ENCODE peak calls at places on chromosomes 11 and 22, in ten cellular contexts. One of them, this sample, is unnamed.

GRCh38 chr11:79087957-79088318 is 352.9 kb downstream of the TENM4 start:
- DNase-seq in tibial nerve: no peak
- DNase-seq in epithelial cell of proximal tubule: no peak
- DNase-seq in Caco-2: peak
- DNase-seq in fibroblast of mammary gland: no peak
- DNase-seq in GM12865: no peak
- DNase-seq in heart left ventricle: no peak
- DNase-seq in stomach: no peak
- DNase-seq in fibroblast of the aortic adventitia: peak
- DNase-seq in AG04450: no peak
- DNase-seq in this sample: no peak

GRCh38 chr11:587978-588380 is 11.7 kb downstream of the PHRF1 start:
- DNase-seq in fibroblast of mammary gland: peak
- DNase-seq in GM12865: no peak
- DNase-seq in tibial nerve: no peak
- DNase-seq in fibroblast of the aortic adventitia: peak
- DNase-seq in Caco-2: peak
- DNase-seq in stomach: no peak
- DNase-seq in epithelial cell of proximal tubule: peak
- DNase-seq in AG04450: no peak
- DNase-seq in heart left ventricle: no peak
- DNase-seq in this sample: no peak

GRCh38 chr11:68468217-68468828 is 7.8 kb downstream of the PPP6R3 start:
- DNase-seq in fibroblast of the aortic adventitia: no peak
- DNase-seq in Caco-2: no peak
- DNase-seq in GM12865: no peak
- DNase-seq in AG04450: no peak
- DNase-seq in epithelial cell of proximal tubule: no peak
- DNase-seq in heart left ventricle: no peak
- DNase-seq in tibial nerve: no peak
- DNase-seq in stomach: no peak
- DNase-seq in fibroblast of mammary gland: no peak
- DNase-seq in this sample: no peak

GRCh38 chr22:19878461-19879247 is 24.0 kb upstream of the GNB1L start:
- DNase-seq in fibroblast of mammary gland: peak
- DNase-seq in stomach: no peak
- DNase-seq in GM12865: no peak
- DNase-seq in epithelial cell of proximal tubule: no peak
- DNase-seq in Caco-2: peak
- DNase-seq in AG04450: no peak
- DNase-seq in tibial nerve: peak
- DNase-seq in heart left ventricle: no peak
- DNase-seq in fibroblast of the aortic adventitia: no peak
- DNase-seq in this sample: no peak

GRCh38 chr11:10382518-10382917 is 72.5 kb upstream of the AMPD3 start:
- DNase-seq in AG04450: no peak
- DNase-seq in fibroblast of mammary gland: peak
- DNase-seq in fibroblast of the aortic adventitia: no peak
- DNase-seq in stomach: no peak
- DNase-seq in GM12865: peak
- DNase-seq in epithelial cell of proximal tubule: no peak
- DNase-seq in heart left ventricle: no peak
- DNase-seq in tibial nerve: no peak
- DNase-seq in Caco-2: no peak
- DNase-seq in this sample: peak

GRCh38 chr22:21865041-21865440 is 2.4 kb downstream of the MAPK1 start:
- DNase-seq in tibial nerve: no peak
- DNase-seq in GM12865: peak
- DNase-seq in stomach: peak
- DNase-seq in heart left ventricle: peak
- DNase-seq in epithelial cell of proximal tubule: no peak
- DNase-seq in fibroblast of the aortic adventitia: peak
- DNase-seq in AG04450: peak
- DNase-seq in Caco-2: no peak
- DNase-seq in fibroblast of mammary gland: peak
- DNase-seq in this sample: no peak

GRCh38 chr11:106022795-106023275 is 795 bp upstream of the MSANTD4 start:
- DNase-seq in heart left ventricle: no peak
- DNase-seq in epithelial cell of proximal tubule: no peak
- DNase-seq in GM12865: no peak
- DNase-seq in tibial nerve: no peak
- DNase-seq in fibroblast of the aortic adventitia: no peak
- DNase-seq in stomach: no peak
- DNase-seq in Caco-2: no peak
- DNase-seq in fibroblast of mammary gland: no peak
- DNase-seq in AG04450: no peak
- DNase-seq in this sample: no peak

GRCh38 chr11:32911413-32911812 is 18.8 kb downstream of the QSER1 start:
- DNase-seq in fibroblast of mammary gland: no peak
- DNase-seq in stomach: no peak
- DNase-seq in GM12865: no peak
- DNase-seq in Caco-2: no peak
- DNase-seq in tibial nerve: no peak
- DNase-seq in epithelial cell of proximal tubule: no peak
- DNase-seq in fibroblast of the aortic adventitia: no peak
- DNase-seq in AG04450: no peak
- DNase-seq in heart left ventricle: no peak
- DNase-seq in this sample: no peak

GRCh38 chr11:2166091-2166851 is 5.3 kb upstream of the INS start:
- DNase-seq in GM12865: peak
- DNase-seq in epithelial cell of proximal tubule: no peak
- DNase-seq in AG04450: no peak
- DNase-seq in tibial nerve: no peak
- DNase-seq in fibroblast of the aortic adventitia: no peak
- DNase-seq in fibroblast of mammary gland: no peak
- DNase-seq in Caco-2: no peak
- DNase-seq in stomach: peak
- DNase-seq in heart left ventricle: no peak
- DNase-seq in this sample: no peak

GRCh38 chr11:76911415-76911808 is 50.7 kb downstream of the ACER3 start:
- DNase-seq in Caco-2: no peak
- DNase-seq in fibroblast of the aortic adventitia: no peak
- DNase-seq in GM12865: no peak
- DNase-seq in AG04450: no peak
- DNase-seq in heart left ventricle: no peak
- DNase-seq in stomach: no peak
- DNase-seq in fibroblast of mammary gland: no peak
- DNase-seq in epithelial cell of proximal tubule: no peak
- DNase-seq in tibial nerve: no peak
- DNase-seq in this sample: no peak

GRCh38 chr11:68043349-68044144 is 4.7 kb downstream of the TCIRG1 start:
- DNase-seq in GM12865: no peak
- DNase-seq in fibroblast of the aortic adventitia: no peak
- DNase-seq in heart left ventricle: no peak
- DNase-seq in fibroblast of mammary gland: peak
- DNase-seq in epithelial cell of proximal tubule: no peak
- DNase-seq in Caco-2: peak
- DNase-seq in tibial nerve: no peak
- DNase-seq in AG04450: no peak
- DNase-seq in stomach: no peak
- DNase-seq in this sample: no peak

GRCh38 chr11:131666617-131667016 is 296.2 kb downstream of the NTM start:
- DNase-seq in fibroblast of mammary gland: peak
- DNase-seq in fibroblast of the aortic adventitia: no peak
- DNase-seq in Caco-2: no peak
- DNase-seq in stomach: no peak
- DNase-seq in AG04450: peak
- DNase-seq in epithelial cell of proximal tubule: no peak
- DNase-seq in heart left ventricle: no peak
- DNase-seq in GM12865: no peak
- DNase-seq in tibial nerve: no peak
- DNase-seq in this sample: no peak

GRCh38 chr11:131428853-131429252 is 58.4 kb downstream of the NTM start:
- DNase-seq in AG04450: no peak
- DNase-seq in heart left ventricle: no peak
- DNase-seq in GM12865: no peak
- DNase-seq in fibroblast of the aortic adventitia: no peak
- DNase-seq in fibroblast of mammary gland: no peak
- DNase-seq in Caco-2: no peak
- DNase-seq in epithelial cell of proximal tubule: no peak
- DNase-seq in tibial nerve: no peak
- DNase-seq in stomach: no peak
- DNase-seq in this sample: no peak

GRCh38 chr22:49077586-49077985 is 750.1 kb downstream of the BRD1 start:
- DNase-seq in tibial nerve: no peak
- DNase-seq in heart left ventricle: no peak
- DNase-seq in stomach: no peak
- DNase-seq in fibroblast of the aortic adventitia: no peak
- DNase-seq in GM12865: no peak
- DNase-seq in epithelial cell of proximal tubule: no peak
- DNase-seq in Caco-2: no peak
- DNase-seq in fibroblast of mammary gland: no peak
- DNase-seq in AG04450: no peak
- DNase-seq in this sample: no peak

GRCh38 chr11:8389034-8389996 is 125.6 kb upstream of the LMO1 start:
- DNase-seq in GM12865: no peak
- DNase-seq in stomach: peak
- DNase-seq in fibroblast of the aortic adventitia: peak
- DNase-seq in epithelial cell of proximal tubule: no peak
- DNase-seq in fibroblast of mammary gland: no peak
- DNase-seq in tibial nerve: no peak
- DNase-seq in heart left ventricle: peak
- DNase-seq in AG04450: no peak
- DNase-seq in Caco-2: no peak
- DNase-seq in this sample: no peak

GRCh38 chr22:42869888-42870480 is 12.9 kb upstream of the ARFGAP3 start:
- DNase-seq in GM12865: no peak
- DNase-seq in fibroblast of mammary gland: no peak
- DNase-seq in tibial nerve: no peak
- DNase-seq in AG04450: no peak
- DNase-seq in heart left ventricle: no peak
- DNase-seq in fibroblast of the aortic adventitia: no peak
- DNase-seq in Caco-2: no peak
- DNase-seq in epithelial cell of proximal tubule: no peak
- DNase-seq in stomach: no peak
- DNase-seq in this sample: no peak

GRCh38 chr11:105004021-105004420 is 18.9 kb downstream of the CASP5 start:
- DNase-seq in stomach: no peak
- DNase-seq in fibroblast of the aortic adventitia: peak
- DNase-seq in epithelial cell of proximal tubule: no peak
- DNase-seq in AG04450: no peak
- DNase-seq in tibial nerve: no peak
- DNase-seq in Caco-2: no peak
- DNase-seq in fibroblast of mammary gland: peak
- DNase-seq in GM12865: no peak
- DNase-seq in heart left ventricle: no peak
- DNase-seq in this sample: no peak

GRCh38 chr11:65251476-65251875 is 10.3 kb upstream of the POLA2 start:
- DNase-seq in tibial nerve: no peak
- DNase-seq in GM12865: no peak
- DNase-seq in fibroblast of the aortic adventitia: no peak
- DNase-seq in heart left ventricle: no peak
- DNase-seq in epithelial cell of proximal tubule: no peak
- DNase-seq in AG04450: no peak
- DNase-seq in stomach: no peak
- DNase-seq in fibroblast of mammary gland: peak
- DNase-seq in Caco-2: no peak
- DNase-seq in this sample: no peak
- TF ChIP-seq CTCF in tibial nerve: no peak
- TF ChIP-seq CTCF in GM12865: no peak
- TF ChIP-seq CTCF in fibroblast of the aortic adventitia: no peak
- TF ChIP-seq CTCF in heart left ventricle: no peak
- TF ChIP-seq CTCF in epithelial cell of proximal tubule: no peak
- TF ChIP-seq CTCF in AG04450: no peak
- TF ChIP-seq CTCF in stomach: no peak
- TF ChIP-seq CTCF in fibroblast of mammary gland: no peak
- TF ChIP-seq CTCF in Caco-2: no peak
- TF ChIP-seq CTCF in this sample: no peak

GRCh38 chr11:66312549-66313320 is 4.1 kb downstream of the CD248 start:
- DNase-seq in heart left ventricle: peak
- DNase-seq in AG04450: peak
- DNase-seq in GM12865: peak
- DNase-seq in tibial nerve: peak
- DNase-seq in fibroblast of the aortic adventitia: peak
- DNase-seq in Caco-2: peak
- DNase-seq in epithelial cell of proximal tubule: peak
- DNase-seq in stomach: peak
- DNase-seq in fibroblast of mammary gland: peak
- DNase-seq in this sample: peak
- H3K4me3 ChIP-seq in heart left ventricle: peak
- H3K4me3 ChIP-seq in AG04450: peak
- H3K4me3 ChIP-seq in GM12865: peak
- H3K4me3 ChIP-seq in tibial nerve: peak
- H3K4me3 ChIP-seq in fibroblast of the aortic adventitia: peak
- H3K4me3 ChIP-seq in Caco-2: peak
- H3K4me3 ChIP-seq in epithelial cell of proximal tubule: peak
- H3K4me3 ChIP-seq in stomach: peak
- H3K4me3 ChIP-seq in fibroblast of mammary gland: peak
- H3K4me3 ChIP-seq in this sample: peak

GRCh38 chr22:17629167-17629489 is 579 bp upstream of the ATP6V1E1 start:
- DNase-seq in fibroblast of mammary gland: no peak
- DNase-seq in epithelial cell of proximal tubule: no peak
- DNase-seq in heart left ventricle: no peak
- DNase-seq in stomach: no peak
- DNase-seq in tibial nerve: no peak
- DNase-seq in fibroblast of the aortic adventitia: no peak
- DNase-seq in Caco-2: no peak
- DNase-seq in GM12865: no peak
- DNase-seq in AG04450: no peak
- DNase-seq in this sample: no peak
- TF ChIP-seq CTCF in fibroblast of mammary gland: no peak
- TF ChIP-seq CTCF in epithelial cell of proximal tubule: no peak
- TF ChIP-seq CTCF in heart left ventricle: no peak
- TF ChIP-seq CTCF in stomach: no peak
- TF ChIP-seq CTCF in tibial nerve: no peak
- TF ChIP-seq CTCF in fibroblast of the aortic adventitia: no peak
- TF ChIP-seq CTCF in Caco-2: no peak
- TF ChIP-seq CTCF in GM12865: no peak
- TF ChIP-seq CTCF in AG04450: no peak
- TF ChIP-seq CTCF in this sample: no peak

DNA sequence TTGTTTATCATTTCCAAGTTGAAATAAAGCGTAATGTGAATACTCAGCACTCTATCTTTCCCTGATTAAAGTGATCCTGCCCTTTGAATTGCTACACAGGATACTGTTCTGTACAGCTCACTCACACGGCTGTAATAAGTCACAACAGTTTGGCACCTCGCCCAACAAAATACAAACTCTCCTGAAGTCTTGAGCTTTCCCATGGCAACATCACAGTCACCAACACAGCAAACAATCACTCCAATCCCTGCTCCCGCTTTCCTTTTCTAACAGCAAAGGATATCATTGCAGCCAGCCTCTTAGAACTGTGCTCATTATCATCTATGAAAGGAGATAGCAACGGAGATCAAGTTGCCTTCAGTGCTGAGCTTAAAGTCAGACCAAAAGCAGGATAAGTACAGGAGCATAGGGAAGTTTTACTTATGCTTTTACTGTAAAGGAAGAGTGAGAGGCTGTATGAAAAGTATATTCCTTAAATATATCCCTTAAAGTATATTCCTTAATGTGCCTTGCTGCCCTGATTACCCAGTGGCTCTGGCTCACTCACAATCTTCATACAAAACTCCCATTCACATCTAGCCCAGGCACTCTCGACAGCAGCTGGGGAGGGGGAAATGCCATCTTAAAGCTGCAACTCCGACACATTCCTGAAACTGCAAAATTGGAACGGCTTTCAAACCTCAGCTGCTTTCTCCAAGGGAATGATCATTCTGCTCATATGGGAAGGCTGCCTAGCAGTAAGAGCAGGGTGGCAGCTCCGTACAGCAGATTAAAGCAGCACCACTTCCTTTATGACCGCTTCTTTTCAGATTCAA is 35.9 kb downstream of the MAML2 start:
- DNase-seq in tibial nerve: peak
- DNase-seq in fibroblast of mammary gland: peak
- DNase-seq in fibroblast of the aortic adventitia: peak
- DNase-seq in stomach: peak
- DNase-seq in AG04450: peak
- DNase-seq in epithelial cell of proximal tubule: peak
- DNase-seq in heart left ventricle: peak
- DNase-seq in Caco-2: no peak
- DNase-seq in GM12865: no peak
- DNase-seq in this sample: no peak
- H3K4me3 ChIP-seq in tibial nerve: peak
- H3K4me3 ChIP-seq in fibroblast of mammary gland: peak
- H3K4me3 ChIP-seq in fibroblast of the aortic adventitia: peak
- H3K4me3 ChIP-seq in stomach: peak
- H3K4me3 ChIP-seq in AG04450: peak
- H3K4me3 ChIP-seq in epithelial cell of proximal tubule: peak
- H3K4me3 ChIP-seq in heart left ventricle: peak
- H3K4me3 ChIP-seq in Caco-2: no peak
- H3K4me3 ChIP-seq in GM12865: no peak
- H3K4me3 ChIP-seq in this sample: peak

This sample was measured in vagina.